ENCODE peak calls at places on chromosomes 12 and 14, in seven cellular contexts. I is NCI-H1417; Z is activated naive CD4-positive, alpha-beta T cell treated with anti-CD3 and anti-CD28 coated beads, Interleukin-2, amount 50 U/mL, for 72 hours; C is Peyer's patch; W is C1 segment of cervical spinal cord; Y is HFFc6; V is H54. K is an unnamed sample.

GRCh38 chr14:24458736-24459135 is 16.2 kb upstream of the SDR39U1 start:
- DNase-seq in Y (no peak), Z (no peak), W (no peak), I (no peak), C (no peak), V (no peak), K (no peak)

GRCh38 chr14:37584211-37585100 is 10.6 kb downstream of the FOXA1 start:
- DNase-seq in Z (no peak), W (no peak), I (peak), C (no peak), Y (no peak), V (no peak), K (no peak)

GRCh38 chr14:67461341-67461985 is 27.1 kb downstream of the TMEM229B start:
- DNase-seq in V (no peak), I (no peak), W (no peak), Z (no peak), Y (no peak), C (no peak), K (peak)

GRCh38 chr14:54481695-54482094 is 7.1 kb downstream of the GMFB start:
- DNase-seq in V (no peak), Z (no peak), I (no peak), W (no peak), Y (no peak), C (no peak), K (no peak)

GRCh38 chr14:68938515-68939423 is 40.3 kb downstream of the ACTN1 start:
- DNase-seq in V (no peak), C (no peak), I (no peak), Z (no peak), Y (no peak), W (no peak), K (no peak)

GRCh38 chr12:53062011-53062961 is 12.4 kb downstream of the TNS2 start:
- DNase-seq in V (no peak), Z (peak), W (no peak), C (no peak), Y (no peak), I (no peak), K (no peak)

GRCh38 chr12:23722655-23723054 is 226.8 kb downstream of the SOX5 start:
- DNase-seq in I (peak), Z (no peak), V (no peak), Y (no peak), W (no peak), C (no peak), K (no peak)

GRCh38 chr12:77133566-77133965 is 68.2 kb upstream of the E2F7 start:
- DNase-seq in Z (no peak), V (no peak), C (no peak), I (no peak), W (no peak), Y (peak), K (peak)

GRCh38 chr12:47903927-47904646 is 707 bp downstream of the VDR start:
- DNase-seq in W (no peak), I (no peak), C (no peak), V (peak), Z (no peak), Y (peak), K (peak)

GRCh38 chr12:19074700-19075099 is 54.8 kb upstream of the PLEKHA5 start:
- DNase-seq in Y (no peak), I (no peak), V (no peak), W (no peak), Z (no peak), C (no peak), K (no peak)

GRCh38 chr14:38138581-38139138 is 69.0 kb upstream of the SSTR1 start:
- DNase-seq in I (no peak), C (no peak), V (no peak), Z (no peak), W (no peak), Y (peak), K (no peak)

GRCh38 chr14:68655961-68656360 is 136.9 kb downstream of the ZFP36L1 start:
- DNase-seq in V (no peak), Y (no peak), I (no peak), W (no peak), Z (no peak), C (no peak), K (no peak)

GRCh38 chr14:71113376-71113775 is 206.1 kb downstream of the PCNX1 start:
- DNase-seq in C (no peak), V (no peak), I (no peak), W (no peak), Y (peak), Z (no peak), K (peak)

GRCh38 chr14:54225457-54225856 is 171.3 kb upstream of the CDKN3 start:
- DNase-seq in C (no peak), W (no peak), Z (no peak), V (no peak), I (peak), Y (no peak), K (no peak)

GRCh38 chr14:95915326-95915725 is 38.7 kb downstream of the TUNAR start:
- DNase-seq in Y (no peak), I (peak), C (no peak), Z (no peak), W (no peak), V (no peak), K (no peak)

GRCh38 chr14:72982146-72982708 is 44.7 kb downstream of the ZFYVE1 start:
- DNase-seq in I (no peak), V (no peak), Y (no peak), W (no peak), C (no peak), Z (no peak), K (no peak)

GRCh38 chr12:71456316-71456715 is 16.7 kb downstream of the LGR5 start:
- DNase-seq in V (no peak), Y (no peak), W (peak), C (no peak), I (peak), Z (no peak), K (no peak)

GRCh38 chr12:100141666-100141997 is 1.0 kb downstream of the BLTP3B start:
- DNase-seq in Z (no peak), V (peak), Y (peak), C (no peak), W (no peak), I (no peak), K (peak)

GRCh38 chr14:96698846-96699543 is 98.2 kb upstream of the VRK1 start:
- DNase-seq in Y (no peak), C (no peak), V (no peak), I (no peak), W (no peak), Z (no peak), K (no peak)

GRCh38 chr12:25384038-25384953 is 133.6 kb upstream of the KRAS start:
- DNase-seq in V (no peak), W (no peak), I (peak), Z (no peak), C (no peak), Y (no peak), K (no peak)

GRCh38 chr14:98194821-98195220 is 1077.2 kb downstream of the BCL11B start:
- DNase-seq in Y (no peak), Z (no peak), I (no peak), V (no peak), W (no peak), C (no peak), K (no peak)

GRCh38 chr12:77725611-77726010 is 105.1 kb upstream of the NAV3 start:
- DNase-seq in Y (peak), V (no peak), I (no peak), W (no peak), C (no peak), Z (no peak), K (peak)

GRCh38 chr12:120534703-120535655 is 823 bp downstream of the RNF10 start:
- DNase-seq in I (peak), Z (peak), V (peak), Y (peak), W (peak), C (peak), K (peak)

GRCh38 chr12:104792570-104792969 is 165.5 kb downstream of the SLC41A2 start:
- DNase-seq in Z (no peak), I (no peak), Y (peak), C (no peak), V (peak), W (no peak), K (peak)

GRCh38 chr14:74085047-74085637 is 386 bp downstream of the LIN52 start:
- DNase-seq in Y (peak), C (no peak), V (peak), W (no peak), Z (peak), I (no peak), K (peak)

GRCh38 chr12:43872396-43872795 is 36.5 kb downstream of the TMEM117 start:
- DNase-seq in Z (no peak), V (no peak), C (no peak), Y (no peak), I (no peak), W (no peak), K (no peak)

GRCh38 chr12:27618836-27619235 is 77.4 kb upstream of the REP15 start:
- DNase-seq in Y (no peak), Z (no peak), C (no peak), W (no peak), I (no peak), V (no peak), K (peak)

GRCh38 chr14:73263606-73264005 is 26.3 kb downstream of the PAPLN start:
- DNase-seq in C (no peak), Y (no peak), I (peak), Z (no peak), V (no peak), W (no peak), K (no peak)

GRCh38 chr12:10191865-10192264 is 13.0 kb downstream of the TMEM52B start:
- DNase-seq in I (no peak), V (no peak), Z (no peak), C (no peak), Y (peak), W (no peak), K (no peak)

GRCh38 chr14:57390037-57390805 is at the start of gene NAA30:
- DNase-seq in Z (peak), Y (peak), C (peak), I (peak), W (peak), V (peak), K (peak)

GRCh38 chr12:10847701-10848100 is 1.6 kb downstream of the PRR4 start:
- DNase-seq in V (no peak), C (no peak), I (no peak), Y (no peak), Z (no peak), W (no peak), K (no peak)

GRCh38 chr12:76470028-76470939 is 89.3 kb downstream of the OSBPL8 start:
- DNase-seq in V (peak), Y (peak), C (no peak), W (no peak), I (no peak), Z (no peak), K (peak)

GRCh38 chr12:96878704-96879103 is 28.4 kb upstream of the NEDD1 start:
- DNase-seq in Z (no peak), I (no peak), C (no peak), W (no peak), V (no peak), Y (peak), K (peak)

GRCh38 chr14:61609143-61609851 is 86.0 kb upstream of the HIF1A start:
- DNase-seq in W (peak), Y (peak), I (peak), Z (no peak), C (no peak), V (no peak), K (no peak)

GRCh38 chr12:1313906-1314305 is 280.5 kb downstream of the FBXL14 start:
- DNase-seq in V (no peak), Y (no peak), C (no peak), W (no peak), Z (no peak), I (no peak), K (no peak)

GRCh38 chr14:30385925-30386324 is 173.0 kb upstream of the G2E3 start:
- DNase-seq in V (no peak), W (no peak), Z (no peak), I (peak), C (no peak), Y (no peak), K (no peak)

GRCh38 chr12:108888031-108888430 is 8.1 kb downstream of the DAO start:
- DNase-seq in C (no peak), W (peak), Y (no peak), V (no peak), I (no peak), Z (no peak), K (no peak)

GRCh38 chr12:121893901-121894540 is 5.4 kb downstream of the PSMD9 start:
- DNase-seq in C (no peak), Y (peak), V (peak), Z (no peak), W (no peak), I (peak), K (peak)

K was measured in brain microvascular endothelial cell.